ENCODE peak calls at places on chromosomes 4 and X, in eight cellular contexts. C is dermis blood vessel endothelial cell, L is hepatocyte, Z is aorta, H is Calu3, W is iPS-NIHi11, X is tibial artery, S is NCI-H1105. A is an unnamed sample.

GRCh38 chr4:46390353-46391058 is 578 bp upstream of the GABRA2 start:
- DNase-seq in S (no peak), L (peak; percentile 17), Z (peak; percentile 30), C (no peak), H (no peak), X (no peak), W (no peak), A (no peak)

GRCh38 chr4:2178986-2179385 is 62.9 kb downstream of the HAUS3 start:
- DNase-seq in L (no peak), C (no peak), Z (no peak), S (no peak), W (no peak), X (no peak), H (no peak), A (no peak)

GRCh38 chr4:54165438-54165837 is 63.7 kb upstream of the PDGFRA start:
- DNase-seq in Z (no peak), H (no peak), S (no peak), C (peak; percentile 5), W (peak; percentile 23), X (no peak), L (no peak), A (peak; percentile 97)

GRCh38 chr4:114015444-114015899 is 36.0 kb upstream of the ARSJ start:
- DNase-seq in X (no peak), S (peak; percentile 14), C (peak; percentile 98), Z (no peak), L (no peak), W (no peak), H (no peak), A (peak; percentile 100)

GRCh38 chrX:150680974-150681373 is 12.2 kb upstream of the MTMR1 start:
- DNase-seq in W (peak; percentile 28), Z (no peak), H (peak; percentile 26), C (peak; percentile 55), L (peak; percentile 23), X (no peak), S (peak; percentile 48), A (peak; percentile 49)

GRCh38 chr4:18106620-18107019 is 85.1 kb upstream of the LCORL start:
- DNase-seq in C (peak; percentile 71), L (peak; percentile 34), Z (no peak), H (peak; percentile 17), W (no peak), X (no peak), S (peak; percentile 1), A (no peak)

GRCh38 chr4:7238300-7238960 is 46.1 kb downstream of the SORCS2 start:
- DNase-seq in Z (no peak), C (no peak), X (no peak), L (no peak), H (no peak), S (no peak), W (peak; percentile 62), A (no peak)

GRCh38 chr4:27084685-27085356 is 224.2 kb downstream of the STIM2 start:
- DNase-seq in L (peak; percentile 38), X (no peak), S (peak; percentile 6), Z (no peak), W (peak; percentile 74), H (no peak), C (peak; percentile 23), A (peak; percentile 17)

GRCh38 chr4:20624783-20625364 is 75.4 kb upstream of the PACRGL start:
- DNase-seq in X (no peak), H (no peak), L (no peak), S (no peak), W (no peak), Z (no peak), C (peak; percentile 33), A (no peak)

GRCh38 chrX:48590203-48591103 is 6.8 kb upstream of the WDR13 start:
- DNase-seq in H (no peak), S (no peak), W (no peak), Z (no peak), C (peak; percentile 50), L (no peak), X (no peak), A (peak; percentile 32)

GRCh38 chr4:89000844-89001360 is 56.1 kb downstream of the FAM13A start:
- DNase-seq in Z (no peak), L (peak; percentile 63), H (peak; percentile 16), C (peak; percentile 79), W (no peak), X (no peak), S (peak; percentile 82), A (peak; percentile 75)

GRCh38 chr4:168167714-168168284 is 75.5 kb downstream of the ANXA10 start:
- DNase-seq in C (no peak), Z (no peak), X (no peak), S (no peak), H (no peak), W (no peak), L (peak; percentile 18), A (no peak)

GRCh38 chrX:47992093-47992375 is 11.8 kb downstream of the ZNF182 start:
- DNase-seq in S (no peak), Z (no peak), X (no peak), W (no peak), C (no peak), L (no peak), H (no peak), A (peak; percentile 28)